ENCODE peak calls at places on chromosomes 3 and 15, in seven cellular contexts. C is WERI-Rb-1, Y is small intestine, S is esophagus squamous epithelium, I is AG04450, R is IMR-90, U is adrenal gland. O is an unnamed sample. For H3K27me3, the result is how much of the 10 kb centered on the place peaks cover.

GRCh38 chr3:195048059-195048905 is 222.7 kb downstream of the XXYLT1 start:
- DNase-seq in C (no peak), Y (no peak), S (no peak), I (no peak), R (no peak), U (no peak), O (peak)

GRCh38 chr3:155270485-155271342 is 22.8 kb downstream of the STRIT1 start:
- DNase-seq in C (no peak), Y (no peak), S (no peak), I (no peak), R (no peak), U (no peak), O (no peak)

GRCh38 chr3:71064976-71065763 is 518.4 kb downstream of the FOXP1 start:
- DNase-seq in C (peak), Y (peak), S (no peak), I (no peak), R (peak), U (peak), O (peak)

GRCh38 chr15:72998681-72999466 is 53.4 kb upstream of the NEO1 start:
- DNase-seq in C (no peak), Y (peak), S (no peak), I (no peak), R (no peak), U (no peak), O (no peak)

GRCh38 chr3:174862101-174862500 is 3.0 kb downstream of the NAALADL2 start:
- DNase-seq in C (peak), Y (peak), S (no peak), I (no peak), R (no peak), U (no peak), O (no peak)

GRCh38 chr3:8301977-8302589 is 199.5 kb upstream of the LMCD1 start:
- DNase-seq in C (peak), Y (peak), S (no peak), I (peak), R (peak), U (no peak), O (no peak)

GRCh38 chr3:37115451-37115850 is 58.9 kb downstream of the LRRFIP2 start:
- DNase-seq in C (no peak), Y (no peak), S (no peak), I (no peak), R (peak), U (no peak), O (no peak)

GRCh38 chr15:35818846-35819245 is 272.9 kb upstream of the DPH6 start:
- DNase-seq in C (no peak), Y (no peak), S (no peak), I (no peak), R (no peak), U (no peak), O (no peak)

GRCh38 chr15:40952301-40952900 is 870 bp upstream of the CHAC1 start:
- DNase-seq in C (no peak), Y (no peak), S (no peak), I (no peak), R (no peak), U (no peak), O (no peak)

GRCh38 chr15:96230557-96231181 is 99.8 kb upstream of the NR2F2 start:
- DNase-seq in C (no peak), Y (no peak), S (no peak), I (no peak), R (peak), U (no peak), O (no peak)

GRCh38 chr3:18499256-18499655 is 74.1 kb upstream of the SATB1 start:
- DNase-seq in C (no peak), Y (peak), S (no peak), I (no peak), R (no peak), U (no peak), O (no peak)

GRCh38 chr3:18505056-18505455 is 79.9 kb upstream of the SATB1 start:
- DNase-seq in C (no peak), Y (no peak), S (no peak), I (no peak), R (no peak), U (no peak), O (no peak)

GRCh38 chr3:18501679-18502343 is 76.7 kb upstream of the SATB1 start:
- DNase-seq in C (no peak), Y (no peak), S (no peak), I (no peak), R (no peak), U (no peak), O (no peak)

DNA sequence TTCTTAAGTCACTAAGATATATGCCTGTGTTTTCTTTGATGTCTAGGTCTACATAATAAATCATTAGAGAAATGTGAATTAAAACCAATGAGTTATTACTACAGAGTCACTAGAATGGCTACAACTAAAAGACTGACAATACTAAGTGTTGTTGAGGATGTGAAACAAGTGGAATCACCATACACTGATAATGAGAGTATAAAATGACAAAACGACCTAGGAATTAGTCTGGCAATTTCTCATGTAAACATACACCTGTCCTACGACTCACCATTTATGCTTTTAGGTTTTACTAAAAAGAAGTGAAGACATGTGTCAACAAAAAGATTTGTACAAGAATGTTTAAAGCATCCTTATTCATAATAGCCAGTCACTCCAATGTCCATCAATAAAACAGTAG is 75.2 kb upstream of the SATB1 start:
- DNase-seq in C (no peak), Y (no peak), S (no peak), I (no peak), R (no peak), U (no peak), O (no peak)
- H3K27me3 ChIP-seq in C (under half), Y (under half), S (under half), I (under half), R (under half), U (under half), O (under half)

DNA sequence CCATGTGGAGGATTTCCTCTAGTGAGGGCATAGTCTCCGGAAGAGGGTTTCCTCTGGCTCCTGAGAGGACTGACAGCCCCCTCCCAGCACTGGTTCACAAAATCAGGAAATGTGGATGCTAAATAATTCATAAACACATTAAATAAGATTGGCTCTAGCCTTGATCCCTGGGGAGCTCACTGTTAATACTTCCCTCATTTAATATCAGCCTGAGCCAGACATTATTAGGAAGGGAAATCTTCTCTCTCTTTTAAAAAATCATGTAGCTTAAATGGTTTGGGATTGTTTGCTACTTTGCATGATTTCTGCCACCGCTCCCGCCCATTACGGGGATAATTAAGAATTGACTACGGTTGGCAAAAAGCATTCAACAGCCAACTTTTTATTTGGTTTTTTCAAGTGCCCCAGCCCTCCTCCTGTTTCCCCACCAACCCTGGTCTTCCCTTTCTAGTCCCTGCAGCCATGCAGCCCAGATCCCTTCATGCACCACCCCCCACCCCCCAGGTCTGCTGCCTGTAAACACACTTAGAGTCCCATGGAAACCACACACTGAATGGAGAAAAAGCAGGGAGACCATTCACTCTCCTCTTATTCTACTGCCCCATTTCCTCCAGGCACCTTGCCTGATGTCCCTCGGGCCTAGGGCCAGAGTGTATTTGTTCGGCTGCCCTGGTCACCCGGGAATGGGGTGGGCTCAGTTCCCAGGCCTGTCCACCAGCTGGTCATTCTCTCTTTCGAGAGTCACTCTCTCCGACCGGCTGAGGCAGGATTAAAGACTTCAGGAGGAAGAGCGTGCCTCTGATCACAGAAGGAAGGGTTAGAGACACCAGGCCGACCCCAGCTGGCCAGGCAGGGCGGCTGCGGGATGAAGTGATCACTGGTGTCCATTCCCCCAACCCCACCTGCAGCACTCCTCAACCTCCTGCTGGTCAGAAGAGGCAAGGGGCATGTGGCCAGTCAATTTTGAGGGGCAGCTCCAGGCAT is 45.1 kb downstream of the SEMA5B start:
- DNase-seq in C (peak), Y (no peak), S (no peak), I (no peak), R (no peak), U (no peak), O (peak)
- H3K27me3 ChIP-seq in C (under half), Y (under half), S (under half), I (under half), R (under half), U (under half), O (under half)

GRCh38 chr15:32642667-32643425 is 1.3 kb downstream of the SCG5 start:
- DNase-seq in C (no peak), Y (no peak), S (no peak), I (no peak), R (peak), U (no peak), O (no peak)
- H3K27me3 ChIP-seq in C (under half), Y (under half), S (under half), I (under half), R (under half), U (under half), O (under half)

GRCh38 chr3:123375014-123375940 is 73.6 kb downstream of the ADCY5 start:
- DNase-seq in C (peak), Y (no peak), S (no peak), I (no peak), R (no peak), U (no peak), O (peak)
- H3K27me3 ChIP-seq in C (under half), Y (under half), S (under half), I (half or more), R (half or more), U (under half), O (under half)

GRCh38 chr3:50609071-50609742 is 2.4 kb downstream of the CISH start:
- DNase-seq in C (no peak), Y (no peak), S (no peak), I (no peak), R (no peak), U (no peak), O (no peak)

GRCh38 chr3:50605901-50606326 is 5.7 kb downstream of the CISH start:
- DNase-seq in C (no peak), Y (no peak), S (no peak), I (no peak), R (no peak), U (no peak), O (no peak)

GRCh38 chr3:50606596-50606995 is 5.0 kb downstream of the CISH start:
- DNase-seq in C (no peak), Y (peak), S (no peak), I (no peak), R (no peak), U (no peak), O (no peak)

GRCh38 chr3:50608278-50608677 is 3.3 kb downstream of the CISH start:
- DNase-seq in C (no peak), Y (no peak), S (no peak), I (no peak), R (no peak), U (no peak), O (no peak)

GRCh38 chr3:50607271-50608091 is 4.1 kb downstream of the CISH start:
- DNase-seq in C (no peak), Y (no peak), S (no peak), I (no peak), R (no peak), U (no peak), O (no peak)
- H3K27me3 ChIP-seq in C (under half), Y (under half), S (under half), I (under half), R (under half), U (under half), O (under half)

DNA sequence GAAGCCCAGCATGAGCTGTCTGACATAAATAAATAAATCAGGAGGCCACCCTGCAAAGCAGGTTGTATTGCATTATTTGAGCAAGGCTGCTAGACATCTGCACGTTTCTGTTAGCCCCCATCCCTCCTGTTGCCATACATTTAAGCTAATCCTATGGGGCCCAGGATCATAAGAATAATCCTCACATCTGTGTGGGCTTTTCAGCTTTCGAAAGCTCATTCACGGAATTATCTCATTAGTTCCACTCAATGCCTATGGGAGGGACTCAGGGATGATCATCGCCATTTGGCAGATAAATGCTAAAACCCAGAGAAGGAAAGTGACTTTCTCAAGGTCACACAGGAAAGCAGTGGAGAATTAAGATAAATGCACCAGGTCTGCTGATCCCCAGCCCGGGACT is 123.4 kb downstream of the TLE3 start:
- DNase-seq in C (peak), Y (no peak), S (no peak), I (no peak), R (no peak), U (no peak), O (no peak)
- H3K27me3 ChIP-seq in C (under half), Y (under half), S (under half), I (under half), R (under half), U (under half), O (under half)

DNA sequence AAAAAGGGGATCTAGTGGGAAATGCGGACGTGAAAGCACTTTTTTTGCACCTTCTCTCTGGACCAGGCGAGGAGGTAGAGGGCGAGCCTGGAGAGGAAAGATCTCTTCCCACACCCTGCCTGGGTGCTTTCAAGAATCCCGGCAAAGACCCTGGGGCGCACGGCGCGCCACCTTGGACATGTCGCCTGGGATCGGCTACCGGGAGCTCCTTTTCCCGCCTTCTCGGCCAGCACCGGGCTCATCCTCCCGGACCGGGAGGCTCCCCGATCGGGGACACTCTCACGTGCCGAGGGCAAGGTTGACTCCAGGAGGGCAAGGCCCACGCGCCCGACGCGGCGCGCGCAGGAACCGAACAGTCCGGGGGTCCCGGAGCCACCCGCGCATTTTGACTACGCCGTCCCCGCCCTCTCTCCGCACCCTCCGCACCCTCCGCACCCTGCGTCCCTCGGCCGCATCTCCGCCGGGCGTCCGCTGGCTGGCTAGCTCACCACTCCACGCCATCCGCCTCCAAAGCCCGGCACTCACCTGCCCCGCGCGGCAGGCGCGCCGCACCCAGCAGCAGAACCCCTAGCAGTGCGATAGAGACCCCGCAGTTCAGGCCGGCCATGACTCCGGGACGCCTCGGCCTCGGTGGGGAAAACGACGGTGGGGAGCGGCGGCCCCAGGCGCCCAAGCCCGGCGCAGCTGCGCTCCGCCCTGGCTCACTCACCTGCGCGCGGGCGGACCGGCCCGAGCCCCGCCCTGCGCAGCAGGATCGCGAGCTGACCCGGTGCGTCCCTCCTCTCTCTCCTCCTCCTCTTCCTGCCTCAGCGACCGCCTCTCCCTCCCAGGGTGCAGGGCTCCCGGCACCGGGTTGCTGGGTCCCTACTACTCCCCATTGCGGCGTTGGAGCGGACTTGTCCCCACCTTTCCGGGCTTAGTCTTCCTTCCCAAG is at the start of gene CDCP1:
- DNase-seq in C (peak), Y (peak), S (no peak), I (no peak), R (no peak), U (no peak), O (no peak)
- H3K27me3 ChIP-seq in C (under half), Y (under half), S (under half), I (under half), R (under half), U (under half), O (under half)

GRCh38 chr3:45794177-45794560 is 2.2 kb downstream of the SLC6A20 start:
- DNase-seq in C (no peak), Y (no peak), S (no peak), I (no peak), R (no peak), U (no peak), O (no peak)

GRCh38 chr3:45793482-45794176 is 2.7 kb downstream of the SLC6A20 start:
- DNase-seq in C (no peak), Y (peak), S (no peak), I (no peak), R (no peak), U (no peak), O (no peak)

GRCh38 chr3:45790611-45791010 is 5.7 kb downstream of the SLC6A20 start:
- DNase-seq in C (no peak), Y (no peak), S (no peak), I (no peak), R (no peak), U (no peak), O (no peak)

GRCh38 chr3:45792036-45792435 is 4.3 kb downstream of the SLC6A20 start:
- DNase-seq in C (no peak), Y (no peak), S (no peak), I (no peak), R (no peak), U (no peak), O (no peak)

DNA sequence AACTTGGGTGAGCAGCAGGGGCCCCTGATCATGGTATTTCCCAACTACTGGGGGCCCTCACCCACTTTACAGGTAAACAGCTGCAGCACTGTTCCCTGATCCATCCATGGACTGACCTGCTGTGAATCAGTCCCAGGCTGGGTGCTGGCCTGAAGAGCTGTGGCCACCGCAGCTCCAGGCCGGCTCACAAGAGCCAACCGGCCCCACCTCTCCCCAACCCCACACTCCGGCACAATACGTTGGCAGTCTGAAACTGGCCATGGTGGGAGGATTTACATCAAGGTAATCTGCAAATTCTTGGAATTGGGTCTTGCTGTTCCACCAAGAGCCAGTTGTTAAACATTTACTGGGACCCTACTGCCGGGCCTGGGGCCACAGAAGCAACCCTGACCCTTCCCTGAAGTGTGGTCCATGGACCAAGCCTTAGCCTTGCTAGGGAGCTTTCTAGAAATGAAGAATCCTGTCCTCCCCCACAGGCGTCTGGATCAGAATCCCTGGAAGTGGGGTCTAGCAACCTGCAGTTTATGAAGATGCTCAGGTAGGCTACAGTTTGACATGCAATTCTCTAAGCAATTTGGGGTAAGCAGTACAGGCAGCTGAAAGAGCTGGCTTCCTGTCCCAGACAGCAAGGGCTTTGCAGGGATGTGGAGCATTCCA is 3.7 kb downstream of the SLC6A20 start:
- DNase-seq in C (no peak), Y (no peak), S (no peak), I (no peak), R (no peak), U (no peak), O (no peak)
- H3K27me3 ChIP-seq in C (under half), Y (under half), S (under half), I (half or more), R (half or more), U (under half), O (under half)

DNA sequence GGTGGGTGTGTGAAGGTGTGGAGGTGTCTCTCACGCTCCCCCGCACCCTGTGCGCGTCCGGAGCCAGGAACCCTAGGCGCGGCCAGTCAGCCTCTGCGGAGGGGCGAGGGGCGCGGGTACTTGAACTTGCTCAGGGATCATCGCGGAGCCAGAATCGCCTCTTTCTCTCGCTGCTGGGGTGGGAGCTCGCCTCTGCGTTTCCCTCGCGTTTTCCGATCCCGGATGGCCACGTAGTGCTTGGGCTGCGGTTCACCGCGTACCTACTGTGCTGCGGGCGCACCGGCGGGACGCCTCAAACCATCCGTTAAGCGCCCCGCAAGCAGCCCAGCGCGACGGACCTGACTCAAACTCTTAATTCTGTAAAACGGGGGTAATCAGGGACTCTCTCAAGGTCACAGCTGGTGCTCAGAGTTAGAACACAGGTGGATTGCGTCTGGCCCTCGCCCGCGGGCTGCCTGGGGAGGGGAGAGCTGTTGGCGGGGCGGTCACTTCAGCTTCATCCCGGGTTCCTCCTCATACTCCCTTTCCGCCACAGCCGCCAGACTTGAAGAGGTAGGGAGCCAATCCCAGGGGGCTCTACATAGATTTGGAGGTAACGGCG is 686 bp downstream of the MYRIP start:
- DNase-seq in C (no peak), Y (no peak), S (no peak), I (no peak), R (no peak), U (no peak), O (no peak)
- H3K27me3 ChIP-seq in C (under half), Y (under half), S (under half), I (under half), R (under half), U (under half), O (under half)